ENCODE peak calls at places on chromosomes 3 and 15, in eight cellular contexts. I is T follicular helper cell; H is stimulated activated CD4-positive, alpha-beta T cell treated with anti-CD3 and anti-CD28 coated beads, Interleukin-1b, Interleukin-23, amount 100 ng/mL, for 1 hour; G is kidney; C is fibroblast of villous mesenchyme; A is NCI-H2081 treated with DMSO at 0.1 percent for 48 hours; S is activated CD4-positive, alpha-beta T cell treated with anti-CD3 and anti-CD28 coated beads, Interleukin-2, amount 50 U/mL, for 24 hours; J is HCEC 1CT. V is an unnamed sample.

GRCh38 chr3:124986153-124987143 is 51.9 kb upstream of the MUC13 start:
- DNase-seq in I (no peak), H (no peak), G (no peak), C (peak), A (no peak), S (no peak), J (peak), V (peak)

GRCh38 chr3:175386630-175387029 is 527.5 kb downstream of the NAALADL2 start:
- DNase-seq in I (no peak), H (no peak), G (no peak), C (peak), A (no peak), S (no peak), J (peak), V (peak)

GRCh38 chr3:172476339-172476738 is 28.1 kb upstream of the GHSR start:
- DNase-seq in I (no peak), H (no peak), G (no peak), C (no peak), A (no peak), S (no peak), J (no peak), V (no peak)

GRCh38 chr3:50267280-50267913 is 1.6 kb upstream of the SEMA3B start:
- DNase-seq in I (no peak), H (no peak), G (peak), C (peak), A (no peak), S (no peak), J (no peak), V (no peak)

GRCh38 chr3:18828637-18829036 is 319.7 kb upstream of the KCNH8 start:
- DNase-seq in I (no peak), H (no peak), G (no peak), C (no peak), A (no peak), S (no peak), J (no peak), V (no peak)

GRCh38 chr15:25777047-25777446 is 86.1 kb downstream of the ATP10A start:
- DNase-seq in I (no peak), H (no peak), G (peak), C (no peak), A (no peak), S (no peak), J (no peak), V (no peak)

GRCh38 chr3:40237892-40238571 is 71.5 kb upstream of the EIF1B start:
- DNase-seq in I (no peak), H (no peak), G (no peak), C (peak), A (no peak), S (no peak), J (peak), V (peak)

GRCh38 chr15:58521293-58521991 is 89.7 kb downstream of the LIPC start:
- DNase-seq in I (no peak), H (no peak), G (peak), C (peak), A (no peak), S (no peak), J (peak), V (peak)

GRCh38 chr15:93467327-93467726 is 378.3 kb upstream of the RGMA start:
- DNase-seq in I (no peak), H (no peak), G (no peak), C (no peak), A (no peak), S (no peak), J (no peak), V (peak)

GRCh38 chr3:151800449-151800848 is 13.5 kb upstream of the AADAC start:
- DNase-seq in I (no peak), H (no peak), G (no peak), C (no peak), A (no peak), S (no peak), J (no peak), V (no peak)

GRCh38 chr15:60957111-60957510 is 272.0 kb downstream of the RORA start:
- DNase-seq in I (no peak), H (no peak), G (no peak), C (no peak), A (no peak), S (no peak), J (no peak), V (peak)

GRCh38 chr15:29920515-29920914 is 98.2 kb upstream of the TJP1 start:
- DNase-seq in I (no peak), H (no peak), G (peak), C (no peak), A (no peak), S (no peak), J (no peak), V (peak)

GRCh38 chr3:167491626-167492025 is 17.8 kb upstream of the SERPINI2 start:
- DNase-seq in I (no peak), H (no peak), G (no peak), C (no peak), A (no peak), S (no peak), J (no peak), V (no peak)

GRCh38 chr3:64027708-64028107 is 4.4 kb upstream of the PSMD6 start:
- DNase-seq in I (no peak), H (no peak), G (no peak), C (no peak), A (no peak), S (no peak), J (no peak), V (no peak)

GRCh38 chr3:48268936-48269551 is 28.1 kb downstream of the ZNF589 start:
- DNase-seq in I (peak), H (no peak), G (no peak), C (peak), A (no peak), S (peak), J (no peak), V (no peak)

GRCh38 chr3:39407773-39408492 is 1.4 kb downstream of the RPSA start:
- DNase-seq in I (no peak), H (no peak), G (no peak), C (peak), A (no peak), S (no peak), J (peak), V (no peak)

GRCh38 chr3:169623971-169624370 is 39.5 kb downstream of the MECOM start:
- DNase-seq in I (no peak), H (no peak), G (no peak), C (no peak), A (peak), S (no peak), J (no peak), V (no peak)

GRCh38 chr15:57323806-57324589 is 52.3 kb upstream of the CGNL1 start:
- DNase-seq in I (no peak), H (no peak), G (peak), C (peak), A (no peak), S (no peak), J (peak), V (peak)

V was measured in M059J.